ENCODE peak calls at places on chromosomes 16 and 17, in five cellular contexts. G, J, M, L and Q are unnamed samples.
A peak's percentile ranks its signal among the peaks of the same experiment; 100 is the strongest.

GRCh38 chr16:23082161-23082788 is 67.0 kb downstream of the USP31 start:
- DNase-seq in M (no peak), L (no peak), J (no peak), G (no peak), Q (no peak)

GRCh38 chr17:50790619-50791018 is 23.3 kb upstream of the ANKRD40CL start:
- DNase-seq in J (no peak), G (no peak), L (no peak), M (no peak), Q (no peak)

GRCh38 chr17:7435676-7436555 is 681 bp downstream of the TMEM102 start:
- DNase-seq in J (peak; percentile 74), G (peak; percentile 53), L (no peak), M (no peak), Q (peak; percentile 42)

GRCh38 chr16:81003610-81004460 is 2.9 kb downstream of the CMC2 start:
- DNase-seq in G (no peak), J (no peak), M (no peak), L (no peak), Q (no peak)

GRCh38 chr16:49833796-49834195 is 22.1 kb downstream of the ZNF423 start:
- DNase-seq in G (no peak), M (no peak), L (no peak), J (peak; percentile 78), Q (no peak)

GRCh38 chr17:68759343-68760140 is 158.4 kb upstream of the FAM20A start:
- DNase-seq in J (peak; percentile 95), G (peak; percentile 90), L (peak; percentile 86), M (peak; percentile 96), Q (peak; percentile 88)

GRCh38 chr17:50139950-50140885 is 10.3 kb upstream of the SAMD14 start:
- DNase-seq in J (peak; percentile 90), L (no peak), M (peak; percentile 81), G (peak; percentile 81), Q (peak; percentile 71)

GRCh38 chr16:57637424-57637823 is 9.0 kb downstream of the ADGRG1 start:
- DNase-seq in G (no peak), J (no peak), L (no peak), M (peak; percentile 71), Q (no peak)

GRCh38 chr17:57699751-57700186 is 45.3 kb downstream of the CCDC182 start:
- DNase-seq in J (no peak), G (no peak), L (no peak), M (no peak), Q (peak; percentile 36)

GRCh38 chr17:4665027-4665426 is 23.5 kb upstream of the ALOX15 start:
- DNase-seq in M (no peak), G (no peak), J (no peak), L (no peak), Q (no peak)

GRCh38 chr17:71828182-71828596 is 292.6 kb upstream of the SOX9 start:
- DNase-seq in M (no peak), L (no peak), G (no peak), J (no peak), Q (peak; percentile 4)

GRCh38 chr17:2347805-2348685 is 10.7 kb downstream of the SGSM2 start:
- DNase-seq in J (no peak), L (peak; percentile 72), M (no peak), G (peak; percentile 78), Q (peak; percentile 91)

GRCh38 chr16:23508589-23509440 is 1.5 kb downstream of the GGA2 start:
- DNase-seq in J (no peak), L (no peak), G (no peak), M (peak; percentile 63), Q (peak; percentile 51)

GRCh38 chr17:67613961-67614360 is 103.8 kb upstream of the NOL11 start:
- DNase-seq in G (no peak), J (no peak), L (no peak), M (no peak), Q (no peak)

GRCh38 chr17:49438885-49439284 is 24.2 kb upstream of the PHB1 start:
- DNase-seq in L (no peak), J (no peak), G (no peak), M (no peak), Q (no peak)

GRCh38 chr17:40016692-40017000 is 1.4 kb downstream of the CSF3 start:
- DNase-seq in J (no peak), L (no peak), G (no peak), M (no peak), Q (no peak)

GRCh38 chr17:40014375-40014980 is 762 bp upstream of the CSF3 start:
- DNase-seq in G (no peak), L (no peak), J (no peak), M (no peak), Q (no peak)

GRCh38 chr17:40017422-40018080 is 2.3 kb downstream of the CSF3 start:
- DNase-seq in G (no peak), L (no peak), J (no peak), M (no peak), Q (no peak)

GRCh38 chr17:40015005-40015997 is at the start of gene CSF3:
- DNase-seq in G (peak; percentile 43), L (no peak), M (peak; percentile 72), J (no peak), Q (peak; percentile 43)

GRCh38 chr17:40015998-40016691 is 905 bp downstream of the CSF3 start:
- DNase-seq in L (no peak), M (no peak), J (no peak), G (no peak), Q (no peak)
- H3K4me3 ChIP-seq in L (no peak overlapping the region), M (no peak overlapping the region), J (no peak overlapping the region), G (no peak overlapping the region), Q (no peak overlapping the region)

GRCh38 chr17:64534187-64534586 is 27.4 kb downstream of the CEP95 start:
- DNase-seq in L (no peak), M (no peak), G (no peak), J (no peak), Q (peak; percentile 51)
- TF ChIP-seq CTCF in L (peak; percentile 4), M (no peak), G (no peak), J (no peak), Q (peak; percentile 15)

GRCh38 chr17:78790552-78790951 is 8.5 kb upstream of the CYTH1 start:
- DNase-seq in J (no peak), L (no peak), G (no peak), M (no peak), Q (no peak)
- H3K4me3 ChIP-seq in J (no peak overlapping the region), L (no peak overlapping the region), G (no peak overlapping the region), M (no peak overlapping the region), Q (no peak overlapping the region)

DNA sequence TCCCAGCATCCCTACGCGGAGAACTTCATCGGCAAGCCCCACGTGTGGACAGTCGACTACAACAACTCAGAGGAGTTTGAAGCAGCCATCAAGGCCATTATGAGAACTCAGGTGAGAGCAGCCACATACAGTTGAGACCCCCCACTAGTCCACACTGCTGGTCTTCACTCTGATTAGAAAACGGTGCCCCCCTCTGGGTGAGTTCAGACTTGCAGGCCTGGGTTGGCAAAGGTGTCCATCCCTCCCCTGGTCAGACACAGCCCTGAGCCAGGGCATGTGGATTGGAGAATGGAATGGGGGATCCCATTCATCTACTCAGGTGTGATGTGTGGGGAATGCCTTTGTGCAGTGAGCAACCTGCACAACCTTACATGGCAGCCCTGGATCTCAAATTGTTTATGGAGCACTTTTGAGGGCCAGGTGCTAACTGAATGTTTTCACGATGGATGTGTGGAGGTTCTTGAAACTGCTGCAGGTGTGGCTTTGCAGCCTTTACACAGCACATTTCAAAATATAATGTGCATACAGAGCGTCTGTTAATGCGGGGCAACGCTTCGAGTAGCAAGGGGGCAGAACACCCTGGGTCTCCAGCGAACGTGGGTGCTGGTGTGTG is 72.6 kb downstream of the MGAT5B start:
- DNase-seq in M (no peak), G (no peak), L (no peak), J (no peak), Q (no peak)
- TF ChIP-seq CTCF in M (no peak), G (no peak), L (peak; percentile 12), J (no peak), Q (peak; percentile 8)

DNA sequence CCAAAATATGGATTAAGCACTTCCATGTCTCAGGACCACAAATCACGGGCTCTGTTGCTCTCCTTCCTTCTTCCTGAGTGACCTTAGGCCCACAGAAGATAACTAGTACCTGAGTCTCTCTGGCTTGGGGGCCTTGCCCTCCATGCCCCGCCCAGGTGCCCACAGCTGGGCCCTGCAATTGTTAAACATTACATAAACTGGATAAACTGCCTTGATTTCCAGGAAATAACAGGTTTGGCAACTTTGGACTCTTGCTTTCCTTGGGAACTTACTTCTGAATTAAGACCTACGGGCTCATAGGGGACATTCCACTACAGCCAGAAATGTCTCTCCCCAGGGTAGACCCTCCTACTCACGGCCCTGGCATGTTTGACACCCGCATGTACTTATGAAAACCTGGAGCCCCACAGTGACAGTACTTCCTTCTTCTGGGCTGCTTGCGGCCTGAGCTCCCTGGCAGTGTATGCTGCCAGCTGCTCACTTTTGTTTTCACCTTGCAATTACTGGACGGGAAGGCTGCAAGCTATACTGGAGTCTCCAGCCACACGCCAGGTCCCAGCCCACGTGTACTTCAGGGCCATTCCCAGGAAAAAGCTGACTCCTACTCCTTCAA is 2.3 kb upstream of the UBALD2 start:
- DNase-seq in L (no peak), M (no peak), J (no peak), G (peak; percentile 80), Q (no peak)
- H3K4me3 ChIP-seq in L (no peak overlapping the region), M (no peak overlapping the region), J (no peak overlapping the region), G (no peak overlapping the region), Q (no peak overlapping the region)

DNA sequence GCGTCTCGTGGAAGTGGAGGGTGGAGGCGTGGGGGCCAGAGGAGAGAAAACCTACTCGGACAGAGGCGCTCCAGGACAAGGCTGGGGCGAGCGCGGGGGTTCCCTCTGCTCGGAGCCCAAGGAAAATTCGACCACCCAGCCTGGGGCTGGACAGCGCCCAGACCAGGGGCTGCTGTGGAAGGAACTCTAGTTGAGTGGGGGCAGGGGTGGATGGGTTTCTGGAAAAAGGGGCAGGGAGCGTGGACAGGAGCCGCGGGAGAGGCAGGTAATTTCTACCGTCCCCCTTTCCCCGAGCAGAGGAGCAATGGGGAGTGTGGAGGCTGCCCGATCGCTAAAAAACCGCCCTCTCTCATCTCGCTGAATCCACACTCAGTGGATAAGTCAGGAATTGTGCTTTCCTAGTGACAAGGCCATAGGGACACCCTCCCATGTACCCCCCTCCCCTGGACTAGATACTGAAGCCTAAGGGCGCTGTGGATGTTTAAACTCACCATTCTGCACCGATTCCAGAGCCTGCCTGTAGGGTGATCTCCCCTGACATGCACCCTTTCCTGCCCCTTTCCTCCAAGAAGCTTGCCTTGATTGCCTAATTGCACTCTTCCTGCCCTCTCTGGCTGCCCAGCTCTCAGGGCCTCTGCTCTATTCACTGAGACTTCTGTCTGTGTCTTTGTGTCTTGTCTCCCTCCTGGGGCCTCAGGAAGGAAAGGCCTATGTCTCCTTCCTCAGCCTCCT is 90.7 kb upstream of the TMEM97 start:
- DNase-seq in J (no peak), L (no peak), M (no peak), G (no peak), Q (no peak)
- TF ChIP-seq CTCF in J (no peak), L (peak; percentile 35), M (no peak), G (no peak), Q (peak; percentile 8)